ENCODE peak calls at places on chromosomes 7 and 10, in nine cellular contexts. One of them, this sample, is unnamed.

GRCh38 chr10:112213836-112214235 is 30.3 kb upstream of the GPAM start:
- DNase-seq in K562: no peak
- DNase-seq in A549: no peak
- DNase-seq in GM12878: no peak
- DNase-seq in HL-60: no peak
- DNase-seq in HCT116: no peak
- DNase-seq in Panc1: no peak
- DNase-seq in SK-N-SH: no peak
- DNase-seq in HepG2: no peak
- DNase-seq in this sample: no peak

GRCh38 chr10:110212119-110213006 is 5.0 kb downstream of the MXI1 start:
- DNase-seq in K562: peak
- DNase-seq in A549: no peak
- DNase-seq in GM12878: no peak
- DNase-seq in HL-60: peak
- DNase-seq in HCT116: no peak
- DNase-seq in Panc1: no peak
- DNase-seq in SK-N-SH: no peak
- DNase-seq in HepG2: no peak
- DNase-seq in this sample: no peak

GRCh38 chr7:45975847-45976484 is 54.9 kb upstream of the IGFBP3 start:
- DNase-seq in K562: no peak
- DNase-seq in A549: no peak
- DNase-seq in GM12878: no peak
- DNase-seq in HL-60: no peak
- DNase-seq in HCT116: no peak
- DNase-seq in Panc1: no peak
- DNase-seq in SK-N-SH: no peak
- DNase-seq in HepG2: no peak
- DNase-seq in this sample: no peak

GRCh38 chr7:54831644-54832095 is 72.7 kb upstream of the SEC61G start:
- DNase-seq in K562: no peak
- DNase-seq in A549: no peak
- DNase-seq in GM12878: no peak
- DNase-seq in HL-60: no peak
- DNase-seq in HCT116: peak
- DNase-seq in Panc1: no peak
- DNase-seq in SK-N-SH: no peak
- DNase-seq in HepG2: no peak
- DNase-seq in this sample: no peak

GRCh38 chr7:36034020-36034419 is 119.0 kb upstream of the EEPD1 start:
- DNase-seq in K562: no peak
- DNase-seq in A549: peak
- DNase-seq in GM12878: no peak
- DNase-seq in HL-60: no peak
- DNase-seq in HCT116: no peak
- DNase-seq in Panc1: no peak
- DNase-seq in SK-N-SH: no peak
- DNase-seq in HepG2: no peak
- DNase-seq in this sample: no peak

GRCh38 chr7:105060923-105061322 is 46.9 kb downstream of the KMT2E start:
- DNase-seq in K562: no peak
- DNase-seq in A549: no peak
- DNase-seq in GM12878: no peak
- DNase-seq in HL-60: no peak
- DNase-seq in HCT116: no peak
- DNase-seq in Panc1: no peak
- DNase-seq in SK-N-SH: no peak
- DNase-seq in HepG2: no peak
- DNase-seq in this sample: no peak

GRCh38 chr10:101902032-101902799 is 58.6 kb upstream of the KCNIP2 start:
- DNase-seq in K562: no peak
- DNase-seq in A549: no peak
- DNase-seq in GM12878: peak
- DNase-seq in HL-60: no peak
- DNase-seq in HCT116: no peak
- DNase-seq in Panc1: no peak
- DNase-seq in SK-N-SH: no peak
- DNase-seq in HepG2: no peak
- DNase-seq in this sample: peak

GRCh38 chr10:35412336-35412735 is 76.0 kb downstream of the CCNY start:
- DNase-seq in K562: no peak
- DNase-seq in A549: no peak
- DNase-seq in GM12878: no peak
- DNase-seq in HL-60: no peak
- DNase-seq in HCT116: no peak
- DNase-seq in Panc1: no peak
- DNase-seq in SK-N-SH: no peak
- DNase-seq in HepG2: no peak
- DNase-seq in this sample: no peak

GRCh38 chr10:89580243-89580642 is 44.8 kb upstream of the SLC16A12 start:
- DNase-seq in K562: no peak
- DNase-seq in A549: no peak
- DNase-seq in GM12878: no peak
- DNase-seq in HL-60: no peak
- DNase-seq in HCT116: no peak
- DNase-seq in Panc1: no peak
- DNase-seq in SK-N-SH: no peak
- DNase-seq in HepG2: no peak
- DNase-seq in this sample: no peak

GRCh38 chr10:126798649-126799048 is 106.6 kb upstream of the DOCK1 start:
- DNase-seq in K562: no peak
- DNase-seq in A549: no peak
- DNase-seq in GM12878: no peak
- DNase-seq in HL-60: no peak
- DNase-seq in HCT116: no peak
- DNase-seq in Panc1: no peak
- DNase-seq in SK-N-SH: no peak
- DNase-seq in HepG2: no peak
- DNase-seq in this sample: no peak

GRCh38 chr7:95335093-95335492 is 10.8 kb upstream of the PON1 start:
- DNase-seq in K562: no peak
- DNase-seq in A549: no peak
- DNase-seq in GM12878: no peak
- DNase-seq in HL-60: no peak
- DNase-seq in HCT116: no peak
- DNase-seq in Panc1: no peak
- DNase-seq in SK-N-SH: no peak
- DNase-seq in HepG2: no peak
- DNase-seq in this sample: no peak

DNA sequence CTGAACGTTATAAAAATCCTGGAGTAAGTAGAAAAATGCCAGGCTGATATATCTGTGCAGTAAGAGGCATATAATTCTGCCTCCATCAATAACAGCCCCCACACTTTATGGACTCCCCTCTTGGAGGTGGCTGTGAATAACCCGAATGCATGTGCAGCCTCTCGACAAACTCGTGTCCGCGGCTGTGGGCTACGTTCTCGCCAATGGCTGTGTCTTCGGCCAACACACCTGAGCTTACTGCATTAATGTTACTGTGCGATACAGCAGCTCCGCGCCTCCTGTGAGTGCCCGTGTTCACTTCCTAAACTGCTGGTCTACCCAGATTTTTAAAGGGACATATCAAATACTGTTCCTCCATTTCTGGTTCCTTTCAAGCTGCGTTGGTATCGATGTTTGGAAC is 209.4 kb downstream of the ADARB2 start:
- DNase-seq in K562: no peak
- DNase-seq in A549: no peak
- DNase-seq in GM12878: no peak
- DNase-seq in HL-60: no peak
- DNase-seq in HCT116: no peak
- DNase-seq in Panc1: no peak
- DNase-seq in SK-N-SH: no peak
- DNase-seq in HepG2: no peak
- DNase-seq in this sample: no peak
- H3K27ac ChIP-seq in K562: no peak
- H3K27ac ChIP-seq in A549: no peak
- H3K27ac ChIP-seq in GM12878: no peak
- H3K27ac ChIP-seq in HL-60: no peak
- H3K27ac ChIP-seq in HCT116: no peak
- H3K27ac ChIP-seq in Panc1: no peak
- H3K27ac ChIP-seq in SK-N-SH: no peak
- H3K27ac ChIP-seq in HepG2: no peak
- H3K27ac ChIP-seq in this sample: no peak

GRCh38 chr7:27438878-27439589 is 196.4 kb downstream of the EVX1 start:
- DNase-seq in K562: no peak
- DNase-seq in A549: no peak
- DNase-seq in GM12878: no peak
- DNase-seq in HL-60: peak
- DNase-seq in HCT116: no peak
- DNase-seq in Panc1: no peak
- DNase-seq in SK-N-SH: no peak
- DNase-seq in HepG2: no peak
- DNase-seq in this sample: no peak

GRCh38 chr7:27442446-27442845 is 199.8 kb downstream of the EVX1 start:
- DNase-seq in K562: no peak
- DNase-seq in A549: no peak
- DNase-seq in GM12878: no peak
- DNase-seq in HL-60: no peak
- DNase-seq in HCT116: peak
- DNase-seq in Panc1: no peak
- DNase-seq in SK-N-SH: no peak
- DNase-seq in HepG2: no peak
- DNase-seq in this sample: no peak
- TF ChIP-seq REST in K562: no peak
- TF ChIP-seq REST in A549: no peak
- TF ChIP-seq REST in GM12878: no peak
- TF ChIP-seq REST in HL-60: no peak
- TF ChIP-seq REST in HCT116: no peak
- TF ChIP-seq REST in Panc1: no peak
- TF ChIP-seq REST in SK-N-SH: no peak
- TF ChIP-seq REST in HepG2: no peak
- TF ChIP-seq REST in this sample: no peak

GRCh38 chr10:21209495-21209894 is 312.4 kb upstream of the NEBL start:
- DNase-seq in K562: no peak
- DNase-seq in A549: no peak
- DNase-seq in GM12878: no peak
- DNase-seq in HL-60: no peak
- DNase-seq in HCT116: no peak
- DNase-seq in Panc1: no peak
- DNase-seq in SK-N-SH: no peak
- DNase-seq in HepG2: no peak
- DNase-seq in this sample: no peak
- H3K27ac ChIP-seq in K562: peak
- H3K27ac ChIP-seq in A549: no peak
- H3K27ac ChIP-seq in GM12878: no peak
- H3K27ac ChIP-seq in HL-60: no peak
- H3K27ac ChIP-seq in HCT116: no peak
- H3K27ac ChIP-seq in Panc1: no peak
- H3K27ac ChIP-seq in SK-N-SH: no peak
- H3K27ac ChIP-seq in HepG2: no peak
- H3K27ac ChIP-seq in this sample: no peak

GRCh38 chr10:45580781-45581496 is 91.6 kb downstream of the ZFAND4 start:
- DNase-seq in K562: no peak
- DNase-seq in A549: no peak
- DNase-seq in GM12878: peak
- DNase-seq in HL-60: no peak
- DNase-seq in HCT116: no peak
- DNase-seq in Panc1: no peak
- DNase-seq in SK-N-SH: no peak
- DNase-seq in HepG2: no peak
- DNase-seq in this sample: no peak
- TF ChIP-seq REST in K562: no peak
- TF ChIP-seq REST in A549: no peak
- TF ChIP-seq REST in GM12878: no peak
- TF ChIP-seq REST in HL-60: no peak
- TF ChIP-seq REST in HCT116: no peak
- TF ChIP-seq REST in Panc1: no peak
- TF ChIP-seq REST in SK-N-SH: no peak
- TF ChIP-seq REST in HepG2: no peak
- TF ChIP-seq REST in this sample: no peak